ENCODE peak calls at places on chromosomes 11 and 22, in seven cellular contexts. One of them, this sample, is unnamed.

GRCh38 chr11:91296628-91297027 is 928.0 kb upstream of the FAT3 start:
- DNase-seq in NCI-H510A treated with DMSO at 0.1 percent for 48 hours: no peak
- DNase-seq in A172: no peak
- DNase-seq in NCI-H2107: no peak
- DNase-seq in effector memory CD8-positive, alpha-beta T cell: no peak
- DNase-seq in A549: no peak
- DNase-seq in HT1080: peak; percentile 47
- DNase-seq in this sample: no peak

GRCh38 chr22:47195156-47195675 is 432.8 kb downstream of the TBC1D22A start:
- DNase-seq in NCI-H510A treated with DMSO at 0.1 percent for 48 hours: no peak
- DNase-seq in A172: no peak
- DNase-seq in NCI-H2107: no peak
- DNase-seq in effector memory CD8-positive, alpha-beta T cell: no peak
- DNase-seq in A549: no peak
- DNase-seq in HT1080: no peak
- DNase-seq in this sample: no peak

GRCh38 chr11:119371778-119372182 is 9.7 kb downstream of the USP2 start:
- DNase-seq in NCI-H510A treated with DMSO at 0.1 percent for 48 hours: peak; percentile 43
- DNase-seq in A172: peak; percentile 29
- DNase-seq in NCI-H2107: no peak
- DNase-seq in effector memory CD8-positive, alpha-beta T cell: no peak
- DNase-seq in A549: no peak
- DNase-seq in HT1080: peak; percentile 42
- DNase-seq in this sample: no peak

GRCh38 chr11:87712802-87713202 is 462.4 kb downstream of the RAB38 start:
- DNase-seq in NCI-H510A treated with DMSO at 0.1 percent for 48 hours: peak; percentile 8
- DNase-seq in A172: no peak
- DNase-seq in NCI-H2107: no peak
- DNase-seq in effector memory CD8-positive, alpha-beta T cell: no peak
- DNase-seq in A549: no peak
- DNase-seq in HT1080: no peak
- DNase-seq in this sample: no peak

GRCh38 chr22:45993143-45993692 is 16.3 kb upstream of the WNT7B start:
- DNase-seq in NCI-H510A treated with DMSO at 0.1 percent for 48 hours: no peak
- DNase-seq in A172: no peak
- DNase-seq in NCI-H2107: no peak
- DNase-seq in effector memory CD8-positive, alpha-beta T cell: no peak
- DNase-seq in A549: no peak
- DNase-seq in HT1080: no peak
- DNase-seq in this sample: no peak

GRCh38 chr11:65427691-65428577 is 5.3 kb downstream of the NEAT1 start:
- DNase-seq in NCI-H510A treated with DMSO at 0.1 percent for 48 hours: peak; percentile 71
- DNase-seq in A172: peak; percentile 66
- DNase-seq in NCI-H2107: no peak
- DNase-seq in effector memory CD8-positive, alpha-beta T cell: no peak
- DNase-seq in A549: no peak
- DNase-seq in HT1080: peak; percentile 83
- DNase-seq in this sample: peak; percentile 76

GRCh38 chr11:95641506-95641905 is 148.1 kb downstream of the FAM76B start:
- DNase-seq in NCI-H510A treated with DMSO at 0.1 percent for 48 hours: no peak
- DNase-seq in A172: no peak
- DNase-seq in NCI-H2107: no peak
- DNase-seq in effector memory CD8-positive, alpha-beta T cell: no peak
- DNase-seq in A549: no peak
- DNase-seq in HT1080: peak; percentile 1
- DNase-seq in this sample: no peak

GRCh38 chr11:123838199-123838598 is 32.0 kb upstream of the OR6M1 start:
- DNase-seq in NCI-H510A treated with DMSO at 0.1 percent for 48 hours: no peak
- DNase-seq in A172: no peak
- DNase-seq in NCI-H2107: no peak
- DNase-seq in effector memory CD8-positive, alpha-beta T cell: no peak
- DNase-seq in A549: no peak
- DNase-seq in HT1080: no peak
- DNase-seq in this sample: no peak

GRCh38 chr22:35378547-35379078 is 2.3 kb upstream of the HMOX1 start:
- DNase-seq in NCI-H510A treated with DMSO at 0.1 percent for 48 hours: no peak
- DNase-seq in A172: no peak
- DNase-seq in NCI-H2107: no peak
- DNase-seq in effector memory CD8-positive, alpha-beta T cell: no peak
- DNase-seq in A549: no peak
- DNase-seq in HT1080: no peak
- DNase-seq in this sample: no peak

GRCh38 chr11:79236541-79236971 is 204.3 kb downstream of the TENM4 start:
- DNase-seq in NCI-H510A treated with DMSO at 0.1 percent for 48 hours: no peak
- DNase-seq in A172: no peak
- DNase-seq in NCI-H2107: no peak
- DNase-seq in effector memory CD8-positive, alpha-beta T cell: no peak
- DNase-seq in A549: no peak
- DNase-seq in HT1080: peak; percentile 40
- DNase-seq in this sample: no peak

GRCh38 chr11:6630632-6631291 is 11.5 kb upstream of the TPP1 start:
- DNase-seq in NCI-H510A treated with DMSO at 0.1 percent for 48 hours: no peak
- DNase-seq in A172: no peak
- DNase-seq in NCI-H2107: no peak
- DNase-seq in effector memory CD8-positive, alpha-beta T cell: no peak
- DNase-seq in A549: no peak
- DNase-seq in HT1080: no peak
- DNase-seq in this sample: no peak

GRCh38 chr11:45022294-45023064 is 71.8 kb upstream of the TP53I11 start:
- DNase-seq in NCI-H510A treated with DMSO at 0.1 percent for 48 hours: no peak
- DNase-seq in A172: peak; percentile 59
- DNase-seq in NCI-H2107: no peak
- DNase-seq in effector memory CD8-positive, alpha-beta T cell: no peak
- DNase-seq in A549: no peak
- DNase-seq in HT1080: no peak
- DNase-seq in this sample: no peak

GRCh38 chr22:31328545-31328960 is 17.6 kb downstream of the PATZ1 start:
- DNase-seq in NCI-H510A treated with DMSO at 0.1 percent for 48 hours: no peak
- DNase-seq in A172: no peak
- DNase-seq in NCI-H2107: no peak
- DNase-seq in effector memory CD8-positive, alpha-beta T cell: no peak
- DNase-seq in A549: no peak
- DNase-seq in HT1080: no peak
- DNase-seq in this sample: no peak

This sample was measured in RCC 7860.